ENCODE peak calls at places on chromosomes 6 and 20, in six cellular contexts. One of them, this sample, is unnamed.

GRCh38 chr6:119620846-119621570 is 271.4 kb upstream of the MAN1A1 start:
- DNase-seq in PC-3: peak; percentile 89
- DNase-seq in mesendoderm: peak; percentile 35
- DNase-seq in uterus: no peak
- DNase-seq in ovary: no peak
- DNase-seq in cardiac muscle cell: no peak
- DNase-seq in this sample: no peak

GRCh38 chr6:28117386-28118050 is 6.9 kb upstream of the ZSCAN16 start:
- DNase-seq in PC-3: peak; percentile 11
- DNase-seq in mesendoderm: no peak
- DNase-seq in uterus: no peak
- DNase-seq in ovary: no peak
- DNase-seq in cardiac muscle cell: no peak
- DNase-seq in this sample: no peak

GRCh38 chr6:139847322-139847797 is 472.9 kb upstream of the CITED2 start:
- DNase-seq in PC-3: no peak
- DNase-seq in mesendoderm: peak; percentile 69
- DNase-seq in uterus: no peak
- DNase-seq in ovary: no peak
- DNase-seq in cardiac muscle cell: no peak
- DNase-seq in this sample: no peak

GRCh38 chr6:104829183-104829958 is 30.3 kb downstream of the HACE1 start:
- DNase-seq in PC-3: peak; percentile 43
- DNase-seq in mesendoderm: no peak
- DNase-seq in uterus: no peak
- DNase-seq in ovary: no peak
- DNase-seq in cardiac muscle cell: no peak
- DNase-seq in this sample: no peak

GRCh38 chr20:1287306-1287705 is 21.2 kb downstream of the SNPH start:
- DNase-seq in PC-3: no peak
- DNase-seq in mesendoderm: no peak
- DNase-seq in uterus: no peak
- DNase-seq in ovary: no peak
- DNase-seq in cardiac muscle cell: no peak
- DNase-seq in this sample: no peak

GRCh38 chr20:45174434-45175364 is at the start of gene PI3:
- DNase-seq in PC-3: peak; percentile 99
- DNase-seq in mesendoderm: no peak
- DNase-seq in uterus: no peak
- DNase-seq in ovary: no peak
- DNase-seq in cardiac muscle cell: no peak
- DNase-seq in this sample: no peak

GRCh38 chr6:43911625-43912577 is 141.9 kb downstream of the VEGFA start:
- DNase-seq in PC-3: no peak
- DNase-seq in mesendoderm: peak; percentile 86
- DNase-seq in uterus: no peak
- DNase-seq in ovary: no peak
- DNase-seq in cardiac muscle cell: no peak
- DNase-seq in this sample: no peak

GRCh38 chr20:32898721-32899120 is 40.0 kb downstream of the EFCAB8 start:
- DNase-seq in PC-3: no peak
- DNase-seq in mesendoderm: peak; percentile 16
- DNase-seq in uterus: no peak
- DNase-seq in ovary: no peak
- DNase-seq in cardiac muscle cell: no peak
- DNase-seq in this sample: no peak

GRCh38 chr20:50746138-50746940 is 15.0 kb downstream of the PARD6B start:
- DNase-seq in PC-3: no peak
- DNase-seq in mesendoderm: no peak
- DNase-seq in uterus: no peak
- DNase-seq in ovary: no peak
- DNase-seq in cardiac muscle cell: peak; percentile 51
- DNase-seq in this sample: no peak

GRCh38 chr20:10113746-10114145 is 79.0 kb downstream of the ANKEF1 start:
- DNase-seq in PC-3: peak; percentile 63
- DNase-seq in mesendoderm: no peak
- DNase-seq in uterus: no peak
- DNase-seq in ovary: no peak
- DNase-seq in cardiac muscle cell: no peak
- DNase-seq in this sample: no peak

GRCh38 chr6:71239694-71240093 is 48.9 kb upstream of the OGFRL1 start:
- DNase-seq in PC-3: no peak
- DNase-seq in mesendoderm: peak; percentile 32
- DNase-seq in uterus: no peak
- DNase-seq in ovary: no peak
- DNase-seq in cardiac muscle cell: no peak
- DNase-seq in this sample: no peak

GRCh38 chr6:4402477-4402976 is 267.2 kb upstream of the ECI2 start:
- DNase-seq in PC-3: peak; percentile 93
- DNase-seq in mesendoderm: peak; percentile 55
- DNase-seq in uterus: no peak
- DNase-seq in ovary: no peak
- DNase-seq in cardiac muscle cell: peak; percentile 65
- DNase-seq in this sample: no peak

GRCh38 chr6:145694083-145694737 is 41.1 kb downstream of the EPM2A start:
- DNase-seq in PC-3: no peak
- DNase-seq in mesendoderm: no peak
- DNase-seq in uterus: no peak
- DNase-seq in ovary: no peak
- DNase-seq in cardiac muscle cell: no peak
- DNase-seq in this sample: no peak

GRCh38 chr6:132763269-132763668 is 5.6 kb upstream of the VNN2 start:
- DNase-seq in PC-3: no peak
- DNase-seq in mesendoderm: peak; percentile 31
- DNase-seq in uterus: no peak
- DNase-seq in ovary: no peak
- DNase-seq in cardiac muscle cell: no peak
- DNase-seq in this sample: no peak

GRCh38 chr6:145699462-145699861 is 35.9 kb downstream of the EPM2A start:
- DNase-seq in PC-3: peak; percentile 65
- DNase-seq in mesendoderm: no peak
- DNase-seq in uterus: no peak
- DNase-seq in ovary: no peak
- DNase-seq in cardiac muscle cell: no peak
- DNase-seq in this sample: no peak

GRCh38 chr6:40177596-40177995 is 243.3 kb upstream of the MOCS1 start:
- DNase-seq in PC-3: no peak
- DNase-seq in mesendoderm: no peak
- DNase-seq in uterus: no peak
- DNase-seq in ovary: no peak
- DNase-seq in cardiac muscle cell: no peak
- DNase-seq in this sample: no peak

GRCh38 chr6:42390228-42390934 is 61.3 kb downstream of the TRERF1 start:
- DNase-seq in PC-3: no peak
- DNase-seq in mesendoderm: no peak
- DNase-seq in uterus: no peak
- DNase-seq in ovary: no peak
- DNase-seq in cardiac muscle cell: no peak
- DNase-seq in this sample: no peak
- H3K27ac ChIP-seq in PC-3: no peak overlapping the region
- H3K27ac ChIP-seq in mesendoderm: no peak overlapping the region
- H3K27ac ChIP-seq in uterus: no peak overlapping the region
- H3K27ac ChIP-seq in ovary: no peak overlapping the region
- H3K27ac ChIP-seq in cardiac muscle cell: no peak overlapping the region
- H3K27ac ChIP-seq in this sample: no peak overlapping the region

GRCh38 chr6:3139090-3139903 is 18.0 kb downstream of the TUBB2A start:
- DNase-seq in PC-3: peak; percentile 77
- DNase-seq in mesendoderm: no peak
- DNase-seq in uterus: peak; percentile 40
- DNase-seq in ovary: no peak
- DNase-seq in cardiac muscle cell: no peak
- DNase-seq in this sample: peak; percentile 42
- H3K27ac ChIP-seq in PC-3: no peak overlapping the region
- H3K27ac ChIP-seq in mesendoderm: no peak overlapping the region
- H3K27ac ChIP-seq in uterus: no peak overlapping the region
- H3K27ac ChIP-seq in ovary: no peak overlapping the region
- H3K27ac ChIP-seq in cardiac muscle cell: no peak overlapping the region
- H3K27ac ChIP-seq in this sample: no peak overlapping the region

DNA sequence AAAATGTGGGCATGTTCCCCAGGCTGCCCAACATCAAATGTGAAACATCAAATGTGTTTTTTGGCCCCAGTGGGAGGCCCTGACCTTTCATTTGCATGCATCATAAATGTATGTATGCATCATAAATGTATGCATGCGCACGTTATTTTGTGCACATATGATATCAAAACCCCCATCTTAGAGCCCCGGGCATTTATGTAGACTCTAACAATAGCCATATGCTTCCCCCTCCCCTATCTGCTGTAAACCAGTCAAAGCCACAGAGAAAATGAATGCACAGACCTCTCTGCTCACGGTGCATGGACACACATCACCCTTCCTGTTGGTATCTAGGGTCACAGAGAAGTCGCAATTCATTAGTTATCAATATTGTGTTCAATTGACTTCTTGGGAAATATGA is 532.0 kb downstream of the CDH26 start:
- DNase-seq in PC-3: no peak
- DNase-seq in mesendoderm: no peak
- DNase-seq in uterus: no peak
- DNase-seq in ovary: no peak
- DNase-seq in cardiac muscle cell: no peak
- DNase-seq in this sample: no peak
- H3K27ac ChIP-seq in PC-3: no peak overlapping the region
- H3K27ac ChIP-seq in mesendoderm: no peak overlapping the region
- H3K27ac ChIP-seq in uterus: no peak overlapping the region
- H3K27ac ChIP-seq in ovary: no peak overlapping the region
- H3K27ac ChIP-seq in cardiac muscle cell: no peak overlapping the region
- H3K27ac ChIP-seq in this sample: no peak overlapping the region

GRCh38 chr20:38885357-38885756 is 40.9 kb upstream of the FAM83D start:
- DNase-seq in PC-3: no peak
- DNase-seq in mesendoderm: no peak
- DNase-seq in uterus: no peak
- DNase-seq in ovary: no peak
- DNase-seq in cardiac muscle cell: no peak
- DNase-seq in this sample: no peak
- H3K27ac ChIP-seq in PC-3: no peak overlapping the region
- H3K27ac ChIP-seq in mesendoderm: no peak overlapping the region
- H3K27ac ChIP-seq in uterus: no peak overlapping the region
- H3K27ac ChIP-seq in ovary: no peak overlapping the region
- H3K27ac ChIP-seq in cardiac muscle cell: no peak overlapping the region
- H3K27ac ChIP-seq in this sample: peak overlapping the region; percentile 98

GRCh38 chr20:46359233-46359751 is 47.1 kb downstream of the ELMO2 start:
- DNase-seq in PC-3: no peak
- DNase-seq in mesendoderm: no peak
- DNase-seq in uterus: no peak
- DNase-seq in ovary: no peak
- DNase-seq in cardiac muscle cell: peak; percentile 21
- DNase-seq in this sample: no peak
- H3K27ac ChIP-seq in PC-3: no peak overlapping the region
- H3K27ac ChIP-seq in mesendoderm: no peak overlapping the region
- H3K27ac ChIP-seq in uterus: no peak overlapping the region
- H3K27ac ChIP-seq in ovary: no peak overlapping the region
- H3K27ac ChIP-seq in cardiac muscle cell: peak overlapping the region; percentile 50
- H3K27ac ChIP-seq in this sample: no peak overlapping the region

This sample was measured in substantia nigra.